ENCODE peak calls at places on chromosome 12, in five cellular contexts. T is K562, X is H1, Z is A549, U is GM12878. M is an unnamed sample.

GRCh38 chr12:124545508-124546418 is 21.6 kb downstream of the NCOR2 start:
- DNase-seq in U (peak), X (no peak), Z (no peak), T (no peak), M (no peak)

GRCh38 chr12:43551271-43551970 is 582 bp downstream of the ADAMTS20 start:
- DNase-seq in T (no peak), X (no peak), Z (no peak), U (no peak), M (no peak)

GRCh38 chr12:104055686-104056388 is 5.8 kb upstream of the GLT8D2 start:
- DNase-seq in X (no peak), U (no peak), Z (no peak), T (no peak), M (no peak)

GRCh38 chr12:78571953-78572352 is 292.6 kb upstream of the SYT1 start:
- DNase-seq in T (no peak), U (no peak), Z (peak), X (no peak), M (no peak)

GRCh38 chr12:111597731-111598636 is 1.1 kb downstream of the ATXN2 start:
- DNase-seq in X (no peak), Z (peak), T (peak), U (no peak), M (no peak)

GRCh38 chr12:100794441-100795192 is at the start of gene ANO4:
- DNase-seq in Z (no peak), T (no peak), U (no peak), X (no peak), M (no peak)

GRCh38 chr12:63206908-63207307 is 55.9 kb upstream of the AVPR1A start:
- DNase-seq in Z (peak), U (no peak), T (no peak), X (no peak), M (no peak)

GRCh38 chr12:96120359-96121100 is 73.6 kb upstream of the ELK3 start:
- DNase-seq in Z (no peak), X (no peak), U (peak), T (no peak), M (no peak)

GRCh38 chr12:51128905-51129304 is 44.0 kb downstream of the TFCP2 start:
- DNase-seq in U (no peak), T (no peak), Z (no peak), X (no peak), M (no peak)

GRCh38 chr12:124248862-124249825 is 45.7 kb upstream of the RFLNA start:
- DNase-seq in U (no peak), Z (no peak), T (no peak), X (no peak), M (no peak)

GRCh38 chr12:123996581-123996980 is 23.6 kb downstream of the ZNF664 start:
- DNase-seq in U (no peak), Z (no peak), T (no peak), X (no peak), M (no peak)

GRCh38 chr12:103800252-103800771 is 40.7 kb downstream of the NT5DC3 start:
- DNase-seq in T (no peak), U (no peak), X (no peak), Z (peak), M (peak)

GRCh38 chr12:89192419-89192818 is 159.9 kb downstream of the DUSP6 start:
- DNase-seq in U (no peak), X (no peak), T (no peak), Z (peak), M (peak)

GRCh38 chr12:65881965-65882413 is 57.7 kb downstream of the HMGA2 start:
- DNase-seq in X (no peak), Z (no peak), T (peak), U (no peak), M (no peak)

GRCh38 chr12:130589391-130590317 is 126.4 kb downstream of the RIMBP2 start:
- DNase-seq in Z (no peak), U (no peak), X (no peak), T (no peak), M (no peak)

GRCh38 chr12:108337235-108338223 is 1.6 kb downstream of the CMKLR1 start:
- DNase-seq in Z (peak), T (peak), U (no peak), X (no peak), M (peak)

GRCh38 chr12:62849398-62849797 is 85.6 kb downstream of the PPM1H start:
- DNase-seq in T (no peak), U (no peak), Z (no peak), X (no peak), M (no peak)

GRCh38 chr12:111773801-111774551 is 7.2 kb downstream of the ALDH2 start:
- DNase-seq in Z (peak), T (no peak), U (no peak), X (no peak), M (peak)

GRCh38 chr12:131728720-131729119 is 17.8 kb downstream of the SFSWAP start:
- DNase-seq in U (no peak), X (no peak), T (no peak), Z (no peak), M (no peak)

GRCh38 chr12:109458771-109459208 is 18.3 kb downstream of the KCTD10 start:
- DNase-seq in Z (no peak), T (no peak), X (no peak), U (no peak), M (no peak)

GRCh38 chr12:12582895-12583303 is 20.2 kb upstream of the DUSP16 start:
- DNase-seq in X (no peak), U (peak), Z (peak), T (no peak), M (peak)

GRCh38 chr12:115998119-115998633 is 279.3 kb downstream of the MED13L start:
- DNase-seq in Z (peak), U (no peak), X (peak), T (peak), M (peak)

GRCh38 chr12:89217472-89217871 is 134.8 kb downstream of the DUSP6 start:
- DNase-seq in T (no peak), U (no peak), X (no peak), Z (no peak), M (no peak)

GRCh38 chr12:9032202-9032964 is 43.0 kb downstream of the KLRG1 start:
- DNase-seq in Z (no peak), X (no peak), U (no peak), T (no peak), M (no peak)

GRCh38 chr12:49942921-49943662 is 7.4 kb upstream of the AQP2 start:
- DNase-seq in X (no peak), Z (no peak), U (no peak), T (no peak), M (no peak)

GRCh38 chr12:119869720-119870119 is 7.4 kb downstream of the CIT start:
- DNase-seq in T (peak), Z (peak), X (no peak), U (no peak), M (no peak)

GRCh38 chr12:98185606-98186005 is 329.8 kb upstream of the TMPO start:
- DNase-seq in U (no peak), T (no peak), X (no peak), Z (no peak), M (no peak)

GRCh38 chr12:114902665-114903393 is 218.9 kb upstream of the TBX3 start:
- DNase-seq in U (no peak), Z (peak), X (no peak), T (no peak), M (peak)

GRCh38 chr12:114901316-114901715 is 217.3 kb upstream of the TBX3 start:
- DNase-seq in Z (no peak), X (no peak), T (no peak), U (no peak), M (no peak)

GRCh38 chr12:114903394-114903748 is 219.4 kb upstream of the TBX3 start:
- DNase-seq in T (no peak), X (no peak), Z (no peak), U (no peak), M (no peak)

GRCh38 chr12:114904254-114905003 is 220.5 kb upstream of the TBX3 start:
- DNase-seq in X (no peak), Z (peak), U (no peak), T (no peak), M (no peak)
- TF ChIP-seq KDM1A in X (no peak), Z (no peak), U (no peak), T (no peak), M (no peak)

GRCh38 chr12:32264995-32265394 is 134.4 kb upstream of the FGD4 start:
- DNase-seq in X (no peak), U (no peak), Z (no peak), T (no peak), M (no peak)
- TF ChIP-seq KDM1A in X (no peak), U (no peak), Z (no peak), T (no peak), M (no peak)

DNA sequence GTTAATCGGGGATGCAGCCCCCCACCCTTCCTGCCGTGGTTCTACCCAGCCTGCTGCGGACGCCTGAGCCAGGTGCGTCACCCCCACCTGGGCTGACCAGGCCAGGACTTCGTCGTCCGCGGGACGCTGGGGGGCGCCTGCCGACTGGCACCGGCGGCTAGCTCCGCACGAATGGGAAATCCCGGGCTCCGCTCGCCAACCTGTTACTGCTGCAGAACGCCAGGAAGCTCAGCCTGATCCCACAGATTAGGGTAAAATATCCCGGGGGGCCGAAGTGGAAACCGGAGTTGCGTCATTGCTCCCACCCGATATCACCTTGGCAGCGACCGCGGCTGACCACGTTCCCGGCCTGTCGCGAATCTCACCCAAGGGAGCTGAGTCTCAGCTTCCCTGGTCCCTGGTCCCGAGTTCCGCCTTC is 528 bp upstream of the VDR start:
- DNase-seq in U (no peak), Z (no peak), T (no peak), X (peak), M (no peak)
- TF ChIP-seq KDM1A in U (no peak), Z (no peak), T (no peak), X (no peak), M (no peak)

GRCh38 chr12:107318804-107319535 is 225.6 kb upstream of the CRY1 start:
- DNase-seq in X (no peak), Z (peak), T (no peak), U (no peak), M (no peak)

GRCh38 chr12:107319536-107320030 is 226.2 kb upstream of the CRY1 start:
- DNase-seq in Z (no peak), X (no peak), T (no peak), U (no peak), M (no peak)

GRCh38 chr12:107320929-107321618 is 227.7 kb upstream of the CRY1 start:
- DNase-seq in T (no peak), U (no peak), X (no peak), Z (peak), M (no peak)

GRCh38 chr12:107322063-107322462 is 228.7 kb upstream of the CRY1 start:
- DNase-seq in X (no peak), U (no peak), Z (no peak), T (no peak), M (no peak)

GRCh38 chr12:107320031-107320928 is 226.9 kb upstream of the CRY1 start:
- DNase-seq in Z (peak), T (no peak), U (no peak), X (no peak), M (peak)
- TF ChIP-seq KDM1A in Z (no peak), T (no peak), U (no peak), X (no peak), M (no peak)

GRCh38 chr12:3200032-3200617 is 122.9 kb downstream of the TSPAN9 start:
- DNase-seq in Z (peak), X (peak), U (no peak), T (no peak), M (no peak)

GRCh38 chr12:3197131-3197818 is 120.1 kb downstream of the TSPAN9 start:
- DNase-seq in U (no peak), T (no peak), Z (no peak), X (no peak), M (peak)

GRCh38 chr12:3200779-3201738 is 123.9 kb downstream of the TSPAN9 start:
- DNase-seq in Z (no peak), T (no peak), U (no peak), X (no peak), M (no peak)

GRCh38 chr12:3201741-3202500 is 124.7 kb downstream of the TSPAN9 start:
- DNase-seq in U (no peak), X (no peak), T (no peak), Z (no peak), M (no peak)

GRCh38 chr12:3199551-3200031 is 122.4 kb downstream of the TSPAN9 start:
- DNase-seq in X (no peak), U (no peak), Z (peak), T (no peak), M (no peak)
- TF ChIP-seq KDM1A in X (no peak), U (no peak), Z (no peak), T (no peak), M (no peak)

DNA sequence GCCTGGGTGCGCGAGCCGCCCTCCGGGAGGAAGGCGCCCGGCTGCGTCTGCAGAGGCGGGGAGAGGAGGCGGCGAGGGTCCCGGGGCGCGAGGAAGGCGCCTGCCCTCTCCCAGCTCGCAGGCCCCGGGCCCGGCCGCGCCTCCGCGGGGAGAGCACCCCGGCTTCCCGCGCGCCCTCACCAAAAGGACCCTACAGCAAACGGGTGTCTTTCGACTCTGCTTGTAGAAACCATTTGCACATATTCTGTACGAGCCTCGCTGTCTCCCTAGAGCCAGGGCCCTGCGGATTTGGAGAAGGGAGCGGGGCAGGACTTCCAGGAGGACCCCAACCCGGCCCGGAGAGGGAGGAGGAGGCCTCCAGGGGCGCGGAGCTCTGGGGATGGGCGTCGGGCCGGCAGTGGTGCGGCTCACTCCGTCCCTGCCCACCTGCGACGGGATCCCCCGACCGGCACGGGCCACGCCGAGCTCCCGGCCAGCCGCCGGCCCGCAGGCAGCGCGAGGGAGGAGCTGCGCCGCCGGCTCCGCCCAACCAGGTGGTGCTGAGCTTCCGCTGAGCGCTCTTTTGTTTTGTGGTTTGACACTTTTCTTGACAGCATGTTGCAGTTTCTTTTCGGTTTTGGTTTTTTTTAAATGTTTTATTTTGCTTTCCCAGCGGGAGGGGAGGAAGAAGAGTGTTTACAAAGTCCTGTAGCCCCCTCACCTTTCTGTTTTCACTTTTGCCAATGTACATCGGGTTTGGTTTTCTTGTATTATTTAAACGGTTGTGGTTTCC is 103.2 kb upstream of the FKBP4 start:
- DNase-seq in X (no peak), U (peak), Z (no peak), T (no peak), M (no peak)
- TF ChIP-seq KDM1A in X (no peak), U (no peak), Z (no peak), T (no peak), M (no peak)

GRCh38 chr12:70652451-70652850 is 15.2 kb upstream of the PTPRB start:
- DNase-seq in T (no peak), X (no peak), U (no peak), Z (no peak), M (no peak)
- TF ChIP-seq KDM1A in T (no peak), X (no peak), U (no peak), Z (no peak), M (no peak)

GRCh38 chr12:6699259-6699988 is 1.2 kb downstream of the PIANP start:
- DNase-seq in Z (no peak), T (no peak), X (no peak), U (no peak), M (no peak)
- TF ChIP-seq KDM1A in Z (no peak), T (no peak), X (no peak), U (no peak), M (no peak)

GRCh38 chr12:118404876-118405521 is 28.6 kb downstream of the SUDS3 start:
- DNase-seq in X (no peak), T (peak), Z (peak), U (peak), M (peak)

GRCh38 chr12:118398878-118399277 is 22.5 kb downstream of the SUDS3 start:
- DNase-seq in T (no peak), X (no peak), Z (no peak), U (no peak), M (no peak)

GRCh38 chr12:118397693-118398440 is 21.5 kb downstream of the SUDS3 start:
- DNase-seq in U (no peak), Z (no peak), X (no peak), T (no peak), M (no peak)

DNA sequence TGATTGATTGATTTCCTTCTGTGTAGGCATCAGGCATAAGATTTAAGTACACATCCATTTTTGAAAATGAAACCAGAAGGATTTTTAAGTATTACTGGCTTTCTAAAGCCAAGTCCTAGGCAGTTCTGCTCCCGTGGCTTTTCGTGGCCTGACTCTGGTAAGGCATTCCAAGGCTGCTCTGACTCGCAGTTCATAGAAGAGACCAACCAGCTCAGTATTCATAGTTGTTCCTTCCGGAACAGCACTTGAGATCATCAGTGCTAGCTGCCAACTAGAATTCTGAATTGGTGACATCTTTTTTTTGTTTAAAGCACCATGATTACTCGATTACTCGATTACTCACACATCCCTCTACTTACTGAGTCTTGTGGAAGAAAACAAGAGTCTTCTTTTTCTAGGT is 25.9 kb downstream of the SUDS3 start:
- DNase-seq in U (no peak), T (no peak), X (no peak), Z (no peak), M (no peak)
- TF ChIP-seq KDM1A in U (no peak), T (no peak), X (no peak), Z (no peak), M (no peak)

M was measured in HepG2.